ENCODE peak calls at places on chromosomes 11 and 22, in nine cellular contexts. K is cardiac muscle cell, C is psoas muscle, R is brain microvascular endothelial cell, U is AG10803, P is colonic mucosa, M is left lung, D is tibial nerve, Q is GM23248. Y is an unnamed sample.

GRCh38 chr11:57781529-57781943 is 19.9 kb downstream of the CTNND1 start:
- DNase-seq in K (peak; percentile 62), C (no peak), R (no peak), U (no peak), P (peak; percentile 82), M (no peak), D (no peak), Q (no peak), Y (no peak)

GRCh38 chr11:75245356-75246005 is 4.9 kb downstream of the TPBGL start:
- DNase-seq in K (peak; percentile 14), C (no peak), R (no peak), U (no peak), P (no peak), M (no peak), D (no peak), Q (no peak), Y (no peak)

GRCh38 chr22:44584256-44584902 is 86.3 kb upstream of the RTL6 start:
- DNase-seq in K (no peak), C (peak; percentile 26), R (no peak), U (no peak), P (no peak), M (peak; percentile 59), D (no peak), Q (no peak), Y (no peak)

GRCh38 chr22:37906364-37907008 is 389 bp downstream of the MICALL1 start:
- DNase-seq in K (peak; percentile 19), C (peak; percentile 59), R (no peak), U (no peak), P (peak; percentile 53), M (no peak), D (no peak), Q (peak; percentile 49), Y (peak; percentile 35)

GRCh38 chr11:130000552-130001176 is 2.0 kb downstream of the PRDM10 start:
- DNase-seq in K (no peak), C (no peak), R (no peak), U (no peak), P (peak; percentile 32), M (no peak), D (no peak), Q (no peak), Y (no peak)

GRCh38 chr11:112509300-112509699 is 248.6 kb upstream of the PLET1 start:
- DNase-seq in K (no peak), C (no peak), R (no peak), U (no peak), P (no peak), M (no peak), D (no peak), Q (no peak), Y (no peak)

GRCh38 chr22:48104786-48105185 is 1342.3 kb downstream of the TBC1D22A start:
- DNase-seq in K (no peak), C (no peak), R (no peak), U (no peak), P (no peak), M (no peak), D (no peak), Q (no peak), Y (no peak)

GRCh38 chr22:20531404-20532181 is 24.2 kb downstream of the MED15 start:
- DNase-seq in K (peak; percentile 77), C (peak; percentile 87), R (peak; percentile 78), U (peak; percentile 93), P (peak; percentile 66), M (peak; percentile 84), D (no peak), Q (peak; percentile 96), Y (no peak)

GRCh38 chr22:44516841-44517240 is 18.8 kb upstream of the RTL6 start:
- DNase-seq in K (no peak), C (no peak), R (no peak), U (no peak), P (no peak), M (no peak), D (no peak), Q (no peak), Y (no peak)

GRCh38 chr11:74256370-74257133 is 54.9 kb downstream of the P4HA3 start:
- DNase-seq in K (no peak), C (no peak), R (no peak), U (no peak), P (no peak), M (no peak), D (no peak), Q (peak; percentile 13), Y (no peak)

GRCh38 chr22:43053176-43053575 is 36.0 kb downstream of the TTLL1 start:
- DNase-seq in K (no peak), C (no peak), R (no peak), U (no peak), P (no peak), M (no peak), D (no peak), Q (no peak), Y (no peak)

GRCh38 chr11:65131417-65131776 is 2.9 kb downstream of the SYVN1 start:
- DNase-seq in K (no peak), C (no peak), R (no peak), U (no peak), P (no peak), M (no peak), D (no peak), Q (no peak), Y (no peak)

GRCh38 chr11:65132988-65133700 is 1.2 kb downstream of the SYVN1 start:
- DNase-seq in K (no peak), C (no peak), R (no peak), U (no peak), P (peak; percentile 94), M (peak; percentile 93), D (no peak), Q (peak; percentile 51), Y (peak; percentile 91)

GRCh38 chr11:65133724-65134123 is 595 bp downstream of the SYVN1 start:
- DNase-seq in K (no peak), C (peak; percentile 84), R (no peak), U (no peak), P (no peak), M (no peak), D (no peak), Q (peak; percentile 64), Y (peak; percentile 50)

GRCh38 chr11:65131895-65132237 is 2.5 kb downstream of the SYVN1 start:
- DNase-seq in K (no peak), C (peak; percentile 44), R (no peak), U (no peak), P (no peak), M (no peak), D (no peak), Q (no peak), Y (no peak)

DNA sequence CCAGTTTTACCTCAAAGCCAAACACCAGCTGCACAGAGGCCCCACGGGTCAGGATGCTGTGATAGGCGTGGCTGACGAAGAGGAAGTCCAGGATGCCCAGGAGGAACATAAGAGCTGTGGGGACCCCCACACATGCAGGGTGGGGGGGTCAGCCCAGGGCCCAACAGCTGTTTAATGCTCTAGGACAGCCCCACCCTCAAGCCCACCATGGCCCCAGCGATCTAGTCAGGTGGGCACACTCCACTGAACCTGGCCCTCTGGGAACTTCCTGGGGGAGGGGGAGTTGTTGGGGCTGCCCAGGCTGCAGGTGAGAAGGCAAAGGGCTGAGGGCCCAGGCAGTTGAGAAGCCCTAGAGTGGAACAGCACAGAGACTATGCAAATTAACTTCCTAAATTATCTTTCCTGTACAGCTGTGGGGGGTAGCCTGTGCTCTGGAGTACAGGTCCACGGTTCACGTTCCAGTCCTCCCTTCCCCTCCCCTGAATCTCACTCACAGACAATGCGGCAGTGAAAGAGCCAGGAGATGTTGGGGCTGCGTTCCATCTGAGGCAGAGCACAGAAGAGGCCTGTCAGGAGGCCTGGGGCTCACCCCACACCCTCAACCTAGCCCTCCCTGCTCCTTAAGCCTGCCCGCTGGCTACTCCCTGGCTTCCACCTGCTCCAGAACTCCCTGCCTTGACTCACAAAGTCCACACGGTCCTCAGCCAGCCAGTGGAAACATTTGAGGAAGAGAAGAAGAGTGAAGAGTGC is 1.9 kb downstream of the SYVN1 start:
- DNase-seq in K (no peak), C (no peak), R (no peak), U (no peak), P (peak; percentile 22), M (no peak), D (no peak), Q (no peak), Y (peak; percentile 98)
- H3K4me3 ChIP-seq in K (no peak overlapping the region), C (peak overlapping the region; percentile 98), R (no peak overlapping the region), U (peak overlapping the region; percentile 94), P (peak overlapping the region; percentile 86), M (peak overlapping the region; percentile 98), D (peak overlapping the region; percentile 85), Q (peak overlapping the region; percentile 84), Y (peak overlapping the region; percentile 98)

GRCh38 chr11:122439911-122440782 is 215.4 kb upstream of the UBASH3B start:
- DNase-seq in K (peak; percentile 51), C (peak; percentile 67), R (peak; percentile 34), U (peak; percentile 49), P (no peak), M (no peak), D (no peak), Q (peak; percentile 72), Y (no peak)
- H3K4me3 ChIP-seq in K (peak overlapping the region; percentile 18), C (peak overlapping the region; percentile 70), R (peak overlapping the region; percentile 47), U (peak overlapping the region; percentile 54), P (peak overlapping the region; percentile 9), M (peak overlapping the region; percentile 29), D (peak overlapping the region; percentile 59), Q (peak overlapping the region; percentile 76), Y (no peak overlapping the region)

DNA sequence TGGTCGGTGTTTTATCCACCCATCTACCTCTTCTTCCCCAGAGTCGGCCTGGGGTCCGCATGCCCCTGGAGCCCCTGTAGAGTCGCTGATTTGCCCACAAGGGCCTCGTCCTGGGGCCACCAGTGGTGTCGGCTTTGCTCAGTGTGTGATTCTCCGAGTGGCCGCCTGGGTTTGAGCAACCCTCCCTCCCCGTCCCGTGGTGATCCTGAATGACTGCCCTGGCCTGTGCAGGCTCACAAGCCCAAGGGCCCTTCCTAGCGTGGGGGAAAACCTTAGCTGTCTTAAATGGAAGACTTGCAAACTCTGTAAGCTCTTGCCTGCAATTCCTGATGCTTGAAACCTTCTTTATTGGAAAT is 128.3 kb downstream of the OSBP2 start:
- DNase-seq in K (peak; percentile 8), C (no peak), R (peak; percentile 26), U (no peak), P (no peak), M (no peak), D (no peak), Q (peak; percentile 29), Y (no peak)
- H3K4me3 ChIP-seq in K (no peak overlapping the region), C (peak overlapping the region; percentile 67), R (no peak overlapping the region), U (no peak overlapping the region), P (no peak overlapping the region), M (peak overlapping the region; percentile 19), D (no peak overlapping the region), Q (peak overlapping the region; percentile 62), Y (no peak overlapping the region)

GRCh38 chr11:67413266-67413797 is 2.1 kb upstream of the CARNS1 start:
- DNase-seq in K (no peak), C (no peak), R (no peak), U (no peak), P (no peak), M (no peak), D (no peak), Q (no peak), Y (no peak)

GRCh38 chr11:67418476-67419281 is 3.2 kb downstream of the CARNS1 start:
- DNase-seq in K (no peak), C (peak; percentile 82), R (no peak), U (no peak), P (no peak), M (peak; percentile 83), D (no peak), Q (no peak), Y (no peak)

GRCh38 chr11:67416416-67417335 is 1.2 kb downstream of the CARNS1 start:
- DNase-seq in K (no peak), C (no peak), R (no peak), U (no peak), P (no peak), M (no peak), D (no peak), Q (peak; percentile 37), Y (no peak)

GRCh38 chr11:67417425-67417824 is 1.9 kb downstream of the CARNS1 start:
- DNase-seq in K (no peak), C (no peak), R (no peak), U (no peak), P (no peak), M (no peak), D (no peak), Q (no peak), Y (no peak)

GRCh38 chr11:67415501-67416304 is at the start of gene CARNS1:
- DNase-seq in K (no peak), C (no peak), R (no peak), U (no peak), P (no peak), M (peak; percentile 80), D (no peak), Q (peak; percentile 40), Y (no peak)
- H3K4me3 ChIP-seq in K (peak within 1 kb of the TSS; percentile 25), C (peak within 1 kb of the TSS; percentile 66), R (no peak within 1 kb of the TSS), U (peak within 1 kb of the TSS; percentile 37), P (peak within 1 kb of the TSS; percentile 31), M (no peak within 1 kb of the TSS), D (peak within 1 kb of the TSS; percentile 49), Q (no peak within 1 kb of the TSS), Y (no peak within 1 kb of the TSS)

Y was measured in OCI-LY7.